ENCODE peak calls at places on chromosomes 4 and X, in nine cellular contexts. One of them, this sample, is unnamed.

GRCh38 chr4:104421576-104421975 is 73.1 kb downstream of the CXXC4 start:
- DNase-seq in A549: no peak
- DNase-seq in uterus: no peak
- DNase-seq in mucosa of descending colon: no peak
- DNase-seq in colonic mucosa: no peak
- DNase-seq in B cell: no peak
- DNase-seq in heart right ventricle: no peak
- DNase-seq in neural crest cell: no peak
- DNase-seq in K562: no peak
- DNase-seq in this sample: no peak

GRCh38 chrX:154731203-154731602 is 19.7 kb downstream of the GAB3 start:
- DNase-seq in A549: no peak
- DNase-seq in uterus: no peak
- DNase-seq in mucosa of descending colon: no peak
- DNase-seq in colonic mucosa: no peak
- DNase-seq in B cell: no peak
- DNase-seq in heart right ventricle: no peak
- DNase-seq in neural crest cell: no peak
- DNase-seq in K562: no peak
- DNase-seq in this sample: peak

GRCh38 chrX:89034679-89035078 is 287.7 kb downstream of the CPXCR1 start:
- DNase-seq in A549: no peak
- DNase-seq in uterus: no peak
- DNase-seq in mucosa of descending colon: no peak
- DNase-seq in colonic mucosa: no peak
- DNase-seq in B cell: no peak
- DNase-seq in heart right ventricle: no peak
- DNase-seq in neural crest cell: no peak
- DNase-seq in K562: no peak
- DNase-seq in this sample: no peak

GRCh38 chr4:83212041-83212851 is 72.4 kb downstream of the COQ2 start:
- DNase-seq in A549: no peak
- DNase-seq in uterus: no peak
- DNase-seq in mucosa of descending colon: peak
- DNase-seq in colonic mucosa: peak
- DNase-seq in B cell: peak
- DNase-seq in heart right ventricle: no peak
- DNase-seq in neural crest cell: no peak
- DNase-seq in K562: no peak
- DNase-seq in this sample: peak

GRCh38 chrX:38206036-38206435 is 14.6 kb downstream of the SRPX start:
- DNase-seq in A549: no peak
- DNase-seq in uterus: no peak
- DNase-seq in mucosa of descending colon: no peak
- DNase-seq in colonic mucosa: no peak
- DNase-seq in B cell: no peak
- DNase-seq in heart right ventricle: no peak
- DNase-seq in neural crest cell: no peak
- DNase-seq in K562: no peak
- DNase-seq in this sample: no peak

GRCh38 chr4:19241845-19242244 is 1009.9 kb upstream of the SLIT2 start:
- DNase-seq in A549: no peak
- DNase-seq in uterus: no peak
- DNase-seq in mucosa of descending colon: no peak
- DNase-seq in colonic mucosa: no peak
- DNase-seq in B cell: no peak
- DNase-seq in heart right ventricle: no peak
- DNase-seq in neural crest cell: no peak
- DNase-seq in K562: no peak
- DNase-seq in this sample: no peak

GRCh38 chr4:183335369-183335940 is 13.2 kb upstream of the CLDN24 start:
- DNase-seq in A549: peak
- DNase-seq in uterus: no peak
- DNase-seq in mucosa of descending colon: no peak
- DNase-seq in colonic mucosa: no peak
- DNase-seq in B cell: no peak
- DNase-seq in heart right ventricle: no peak
- DNase-seq in neural crest cell: no peak
- DNase-seq in K562: no peak
- DNase-seq in this sample: peak

GRCh38 chr4:139301821-139302611 is at the start of gene NDUFC1:
- DNase-seq in A549: peak
- DNase-seq in uterus: peak
- DNase-seq in mucosa of descending colon: peak
- DNase-seq in colonic mucosa: peak
- DNase-seq in B cell: peak
- DNase-seq in heart right ventricle: peak
- DNase-seq in neural crest cell: peak
- DNase-seq in K562: peak
- DNase-seq in this sample: peak

GRCh38 chr4:76610751-76611150 is 175.7 kb downstream of the SHROOM3 start:
- DNase-seq in A549: no peak
- DNase-seq in uterus: no peak
- DNase-seq in mucosa of descending colon: no peak
- DNase-seq in colonic mucosa: no peak
- DNase-seq in B cell: no peak
- DNase-seq in heart right ventricle: no peak
- DNase-seq in neural crest cell: no peak
- DNase-seq in K562: no peak
- DNase-seq in this sample: no peak

GRCh38 chrX:55450259-55450658 is 1.7 kb upstream of the MAGEH1 start:
- DNase-seq in A549: no peak
- DNase-seq in uterus: no peak
- DNase-seq in mucosa of descending colon: peak
- DNase-seq in colonic mucosa: no peak
- DNase-seq in B cell: no peak
- DNase-seq in heart right ventricle: no peak
- DNase-seq in neural crest cell: no peak
- DNase-seq in K562: peak
- DNase-seq in this sample: no peak

GRCh38 chr4:128286474-128287158 is 997 bp downstream of the PGRMC2 start:
- DNase-seq in A549: peak
- DNase-seq in uterus: no peak
- DNase-seq in mucosa of descending colon: peak
- DNase-seq in colonic mucosa: peak
- DNase-seq in B cell: peak
- DNase-seq in heart right ventricle: no peak
- DNase-seq in neural crest cell: no peak
- DNase-seq in K562: peak
- DNase-seq in this sample: peak

GRCh38 chr4:29948858-29949257 is 771.3 kb upstream of the PCDH7 start:
- DNase-seq in A549: no peak
- DNase-seq in uterus: no peak
- DNase-seq in mucosa of descending colon: no peak
- DNase-seq in colonic mucosa: no peak
- DNase-seq in B cell: no peak
- DNase-seq in heart right ventricle: no peak
- DNase-seq in neural crest cell: no peak
- DNase-seq in K562: no peak
- DNase-seq in this sample: no peak

GRCh38 chr4:176988226-176988625 is 195.5 kb upstream of the VEGFC start:
- DNase-seq in A549: peak
- DNase-seq in uterus: no peak
- DNase-seq in mucosa of descending colon: no peak
- DNase-seq in colonic mucosa: no peak
- DNase-seq in B cell: no peak
- DNase-seq in heart right ventricle: no peak
- DNase-seq in neural crest cell: no peak
- DNase-seq in K562: no peak
- DNase-seq in this sample: no peak

GRCh38 chr4:37648084-37648817 is 37.9 kb downstream of the RELL1 start:
- DNase-seq in A549: peak
- DNase-seq in uterus: peak
- DNase-seq in mucosa of descending colon: peak
- DNase-seq in colonic mucosa: peak
- DNase-seq in B cell: no peak
- DNase-seq in heart right ventricle: peak
- DNase-seq in neural crest cell: no peak
- DNase-seq in K562: no peak
- DNase-seq in this sample: no peak

DNA sequence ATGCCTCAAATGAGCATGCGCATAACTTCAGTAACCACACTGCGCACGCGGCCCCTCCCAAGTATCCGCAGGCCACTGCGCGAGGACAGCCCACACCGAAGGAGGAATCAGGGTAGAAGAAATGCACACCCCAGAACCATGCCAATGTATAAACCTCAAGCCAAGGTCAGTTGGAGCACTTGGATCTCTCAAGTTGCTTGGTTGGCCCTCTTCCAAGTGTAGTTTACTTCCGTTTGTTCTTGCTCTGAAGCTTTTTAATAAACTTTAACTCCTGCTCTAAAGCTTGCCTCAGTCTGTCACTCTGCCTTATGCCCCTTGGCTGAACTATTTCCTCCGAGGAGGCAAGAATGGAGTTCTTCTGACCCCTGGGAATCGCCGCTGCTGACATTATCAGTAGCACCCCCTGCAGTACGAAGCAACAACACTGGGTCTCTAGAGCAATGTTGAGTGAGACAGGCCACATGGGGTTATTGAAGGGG is 22.0 kb upstream of the SPINK2 start:
- DNase-seq in A549: no peak
- DNase-seq in uterus: no peak
- DNase-seq in mucosa of descending colon: peak
- DNase-seq in colonic mucosa: no peak
- DNase-seq in B cell: no peak
- DNase-seq in heart right ventricle: no peak
- DNase-seq in neural crest cell: no peak
- DNase-seq in K562: peak
- DNase-seq in this sample: no peak
- TF ChIP-seq CTCF in A549: no peak
- TF ChIP-seq CTCF in uterus: no peak
- TF ChIP-seq CTCF in mucosa of descending colon: no peak
- TF ChIP-seq CTCF in colonic mucosa: no peak
- TF ChIP-seq CTCF in B cell: no peak
- TF ChIP-seq CTCF in heart right ventricle: no peak
- TF ChIP-seq CTCF in neural crest cell: no peak
- TF ChIP-seq CTCF in K562: peak
- TF ChIP-seq CTCF in this sample: no peak

DNA sequence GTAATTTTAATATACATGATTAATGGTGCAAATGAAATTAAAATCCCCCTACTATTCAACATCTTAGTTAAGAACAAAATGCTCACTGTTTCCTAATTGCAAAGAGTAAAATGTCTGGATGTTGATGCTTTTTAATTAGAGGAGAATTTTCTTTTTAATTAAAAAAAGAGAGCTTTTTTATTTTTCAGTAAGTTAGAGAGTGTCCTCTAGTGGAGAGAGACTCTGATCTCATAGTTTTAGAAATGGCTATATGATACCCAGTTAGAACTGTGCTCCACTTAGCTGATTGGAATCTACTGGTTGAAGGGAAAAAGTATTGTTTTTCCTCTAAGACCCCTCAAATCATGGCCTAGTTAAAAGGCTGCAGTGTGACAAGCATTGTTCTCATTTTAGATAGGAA is 312.0 kb upstream of the MAGEB2 start:
- DNase-seq in A549: no peak
- DNase-seq in uterus: no peak
- DNase-seq in mucosa of descending colon: no peak
- DNase-seq in colonic mucosa: no peak
- DNase-seq in B cell: no peak
- DNase-seq in heart right ventricle: no peak
- DNase-seq in neural crest cell: no peak
- DNase-seq in K562: no peak
- DNase-seq in this sample: no peak
- TF ChIP-seq CTCF in A549: peak
- TF ChIP-seq CTCF in uterus: no peak
- TF ChIP-seq CTCF in mucosa of descending colon: no peak
- TF ChIP-seq CTCF in colonic mucosa: no peak
- TF ChIP-seq CTCF in B cell: no peak
- TF ChIP-seq CTCF in heart right ventricle: peak
- TF ChIP-seq CTCF in neural crest cell: peak
- TF ChIP-seq CTCF in K562: no peak
- TF ChIP-seq CTCF in this sample: no peak

GRCh38 chr4:116180056-116180690 is 905.2 kb downstream of the TRAM1L1 start:
- DNase-seq in A549: peak
- DNase-seq in uterus: no peak
- DNase-seq in mucosa of descending colon: no peak
- DNase-seq in colonic mucosa: no peak
- DNase-seq in B cell: no peak
- DNase-seq in heart right ventricle: no peak
- DNase-seq in neural crest cell: no peak
- DNase-seq in K562: no peak
- DNase-seq in this sample: no peak
- TF ChIP-seq CTCF in A549: peak
- TF ChIP-seq CTCF in uterus: no peak
- TF ChIP-seq CTCF in mucosa of descending colon: no peak
- TF ChIP-seq CTCF in colonic mucosa: peak
- TF ChIP-seq CTCF in B cell: no peak
- TF ChIP-seq CTCF in heart right ventricle: peak
- TF ChIP-seq CTCF in neural crest cell: peak
- TF ChIP-seq CTCF in K562: no peak
- TF ChIP-seq CTCF in this sample: no peak

GRCh38 chr4:87939978-87940690 is 35.4 kb upstream of the SPP1 start:
- DNase-seq in A549: no peak
- DNase-seq in uterus: no peak
- DNase-seq in mucosa of descending colon: no peak
- DNase-seq in colonic mucosa: no peak
- DNase-seq in B cell: no peak
- DNase-seq in heart right ventricle: no peak
- DNase-seq in neural crest cell: no peak
- DNase-seq in K562: no peak
- DNase-seq in this sample: no peak

GRCh38 chr4:87937523-87937922 is 38.0 kb upstream of the SPP1 start:
- DNase-seq in A549: no peak
- DNase-seq in uterus: no peak
- DNase-seq in mucosa of descending colon: no peak
- DNase-seq in colonic mucosa: no peak
- DNase-seq in B cell: no peak
- DNase-seq in heart right ventricle: no peak
- DNase-seq in neural crest cell: no peak
- DNase-seq in K562: no peak
- DNase-seq in this sample: no peak

GRCh38 chr4:87941537-87942392 is 33.7 kb upstream of the SPP1 start:
- DNase-seq in A549: no peak
- DNase-seq in uterus: no peak
- DNase-seq in mucosa of descending colon: no peak
- DNase-seq in colonic mucosa: no peak
- DNase-seq in B cell: no peak
- DNase-seq in heart right ventricle: no peak
- DNase-seq in neural crest cell: no peak
- DNase-seq in K562: no peak
- DNase-seq in this sample: no peak

GRCh38 chr4:87934973-87935372 is 40.5 kb upstream of the SPP1 start:
- DNase-seq in A549: no peak
- DNase-seq in uterus: no peak
- DNase-seq in mucosa of descending colon: no peak
- DNase-seq in colonic mucosa: no peak
- DNase-seq in B cell: no peak
- DNase-seq in heart right ventricle: no peak
- DNase-seq in neural crest cell: no peak
- DNase-seq in K562: no peak
- DNase-seq in this sample: no peak

DNA sequence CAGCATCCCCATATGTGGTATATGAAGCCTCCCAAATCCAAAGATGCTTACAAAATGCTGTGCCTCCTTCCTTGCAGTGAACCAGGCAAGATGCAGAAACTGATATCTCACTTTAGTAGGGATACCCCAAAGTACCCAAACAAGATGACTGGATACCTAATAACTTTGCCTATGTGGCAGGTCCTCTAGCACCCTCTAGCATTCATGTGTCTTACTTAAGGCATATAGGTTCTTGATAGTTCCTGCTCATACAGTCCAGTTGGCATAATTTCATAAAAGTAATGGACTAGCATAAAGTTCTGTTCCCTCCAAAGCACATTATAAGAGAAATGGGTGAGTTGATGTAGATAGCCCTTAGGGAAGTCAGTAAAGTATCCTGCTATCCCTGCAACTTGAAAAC is 36.8 kb upstream of the SPP1 start:
- DNase-seq in A549: no peak
- DNase-seq in uterus: no peak
- DNase-seq in mucosa of descending colon: no peak
- DNase-seq in colonic mucosa: no peak
- DNase-seq in B cell: no peak
- DNase-seq in heart right ventricle: no peak
- DNase-seq in neural crest cell: no peak
- DNase-seq in K562: no peak
- DNase-seq in this sample: no peak
- TF ChIP-seq CTCF in A549: no peak
- TF ChIP-seq CTCF in uterus: no peak
- TF ChIP-seq CTCF in mucosa of descending colon: no peak
- TF ChIP-seq CTCF in colonic mucosa: no peak
- TF ChIP-seq CTCF in B cell: no peak
- TF ChIP-seq CTCF in heart right ventricle: no peak
- TF ChIP-seq CTCF in neural crest cell: no peak
- TF ChIP-seq CTCF in K562: no peak
- TF ChIP-seq CTCF in this sample: no peak